ENCODE peak calls at places on chromosomes 1 and 21, in four cellular contexts. Q is tibial artery, A is brain microvascular endothelial cell, I is HepG2. B is an unnamed sample.

GRCh38 chr1:90474731-90475130 is 242.4 kb downstream of the BARHL2 start:
- DNase-seq in Q (no peak), A (no peak), I (no peak), B (no peak)

GRCh38 chr1:22126531-22126930 is 16.4 kb downstream of the WNT4 start:
- DNase-seq in Q (no peak), A (no peak), I (no peak), B (no peak)

GRCh38 chr1:52368383-52369172 is 2.6 kb upstream of the CC2D1B start:
- DNase-seq in Q (no peak), A (peak; percentile 14), I (peak; percentile 58), B (no peak)

GRCh38 chr1:117846674-117847425 is 82.6 kb downstream of the GDAP2 start:
- DNase-seq in Q (no peak), A (no peak), I (peak; percentile 72), B (no peak)

GRCh38 chr1:98098473-98098872 is 177.6 kb upstream of the DPYD start:
- DNase-seq in Q (no peak), A (no peak), I (no peak), B (no peak)

GRCh38 chr1:52602328-52603300 is at the start of gene GPX7:
- DNase-seq in Q (peak; percentile 25), A (peak; percentile 11), I (no peak), B (no peak)

GRCh38 chr1:171226757-171227370 is 21.4 kb upstream of the FMO1 start:
- DNase-seq in Q (no peak), A (peak; percentile 59), I (peak; percentile 45), B (peak; percentile 81)

GRCh38 chr1:156319664-156320063 is 18.4 kb downstream of the CCT3 start:
- DNase-seq in Q (no peak), A (peak; percentile 29), I (peak; percentile 25), B (peak; percentile 23)

GRCh38 chr1:94071956-94072355 is 49.0 kb downstream of the ABCA4 start:
- DNase-seq in Q (no peak), A (no peak), I (no peak), B (no peak)

GRCh38 chr1:12019858-12020509 is 686 bp downstream of the MIIP start:
- DNase-seq in Q (no peak), A (no peak), I (no peak), B (no peak)

GRCh38 chr1:162229534-162229933 is 147.1 kb downstream of the SPATA46 start:
- DNase-seq in Q (no peak), A (no peak), I (no peak), B (no peak)

GRCh38 chr21:39631842-39632577 is 19.3 kb downstream of the B3GALT5 start:
- DNase-seq in Q (no peak), A (no peak), I (no peak), B (no peak)

GRCh38 chr1:236181059-236181458 is 38.7 kb downstream of the GPR137B start:
- DNase-seq in Q (no peak), A (no peak), I (no peak), B (peak; percentile 3)

GRCh38 chr1:84861516-84861915 is 31.5 kb downstream of the LPAR3 start:
- DNase-seq in Q (no peak), A (no peak), I (no peak), B (no peak)

GRCh38 chr1:15258828-15259588 is 12.0 kb downstream of the FHAD1 start:
- DNase-seq in Q (no peak), A (no peak), I (no peak), B (no peak)

GRCh38 chr1:45804671-45804973 is 1.2 kb downstream of the MAST2 start:
- DNase-seq in Q (no peak), A (no peak), I (no peak), B (no peak)

GRCh38 chr1:159188375-159188788 is 16.3 kb upstream of the ACKR1 start:
- DNase-seq in Q (no peak), A (peak; percentile 11), I (no peak), B (peak; percentile 4)

GRCh38 chr1:200136384-200136783 is 108.9 kb downstream of the NR5A2 start:
- DNase-seq in Q (no peak), A (no peak), I (no peak), B (no peak)

GRCh38 chr1:244046907-244047738 is 4.0 kb upstream of the ZBTB18 start:
- DNase-seq in Q (no peak), A (peak; percentile 45), I (no peak), B (no peak)

GRCh38 chr1:182674346-182675246 is 9.8 kb downstream of the RGS8 start:
- DNase-seq in Q (peak; percentile 70), A (peak; percentile 7), I (no peak), B (no peak)

GRCh38 chr1:66364578-66365391 is 169.2 kb upstream of the SGIP1 start:
- DNase-seq in Q (no peak), A (no peak), I (no peak), B (no peak)

GRCh38 chr1:107687846-107688753 is 276.9 kb downstream of the VAV3 start:
- DNase-seq in Q (no peak), A (no peak), I (peak; percentile 71), B (peak; percentile 18)

GRCh38 chr1:164560504-164560903 is 1.5 kb downstream of the PBX1 start:
- DNase-seq in Q (no peak), A (no peak), I (no peak), B (no peak)

GRCh38 chr1:40909281-40909680 is 47.1 kb upstream of the CITED4 start:
- DNase-seq in Q (no peak), A (no peak), I (no peak), B (no peak)

GRCh38 chr1:40903106-40903505 is 40.9 kb upstream of the CITED4 start:
- DNase-seq in Q (no peak), A (no peak), I (no peak), B (no peak)

GRCh38 chr1:40906781-40907400 is 44.7 kb upstream of the CITED4 start:
- DNase-seq in Q (no peak), A (no peak), I (peak; percentile 48), B (no peak)

GRCh38 chr1:40911105-40911504 is 48.9 kb upstream of the CITED4 start:
- DNase-seq in Q (no peak), A (no peak), I (no peak), B (no peak)

GRCh38 chr1:40907899-40908298 is 45.7 kb upstream of the CITED4 start:
- DNase-seq in Q (no peak), A (no peak), I (no peak), B (no peak)
- TF ChIP-seq CTCF in Q (no peak), A (no peak), I (no peak), B (no peak)

GRCh38 chr1:38123356-38123755 is 76.8 kb upstream of the POU3F1 start:
- DNase-seq in Q (no peak), A (no peak), I (no peak), B (no peak)
- H3K4me3 ChIP-seq in Q (no peak overlapping the region), A (no peak overlapping the region), I (no peak overlapping the region), B (no peak overlapping the region)

GRCh38 chr1:13950637-13951036 is 250.6 kb downstream of the PRDM2 start:
- DNase-seq in Q (no peak), A (no peak), I (no peak), B (no peak)
- TF ChIP-seq CTCF in Q (no peak), A (peak; percentile 13), I (no peak), B (peak; percentile 14)

DNA sequence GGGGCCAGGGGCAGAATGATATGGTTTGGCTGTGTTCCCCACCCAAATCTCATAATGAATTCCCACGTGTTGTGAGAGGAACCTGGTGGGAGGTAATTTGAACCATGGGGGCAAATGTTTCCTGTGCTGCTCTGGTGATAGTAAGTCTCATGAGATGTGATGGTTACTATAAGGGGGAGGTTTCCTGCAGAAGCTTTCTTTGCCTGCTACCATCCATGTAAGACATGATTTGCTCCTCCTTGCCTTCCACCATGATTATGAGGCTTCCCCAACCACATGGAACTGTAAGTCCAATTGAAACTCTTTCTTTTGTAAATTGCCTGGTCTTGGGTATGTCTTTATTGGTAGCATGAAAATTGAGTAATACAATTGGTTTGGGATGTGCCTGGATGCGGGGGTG is 33.7 kb upstream of the LIN9 start:
- DNase-seq in Q (no peak), A (no peak), I (no peak), B (no peak)
- H3K4me3 ChIP-seq in Q (no peak overlapping the region), A (no peak overlapping the region), I (no peak overlapping the region), B (no peak overlapping the region)

B was measured in astrocyte of the cerebellum.